ENCODE peak calls at places on chromosomes 13 and 19, in four cellular contexts. X, G, A and P are unnamed samples.

GRCh38 chr19:16726916-16727315 is 7.3 kb downstream of the NWD1 start:
- DNase-seq in X (no peak), G (no peak), A (no peak), P (no peak)

GRCh38 chr19:58554494-58555368 is at the start of gene CHMP2A:
- DNase-seq in X (peak; percentile 99), G (peak; percentile 97), A (peak; percentile 95), P (peak; percentile 98)

GRCh38 chr13:64992314-64992713 is 2237.8 kb downstream of the PCDH9 start:
- DNase-seq in X (no peak), G (no peak), A (peak; percentile 3), P (no peak)

GRCh38 chr19:19578241-19578640 is 40.2 kb downstream of the CILP2 start:
- DNase-seq in X (no peak), G (no peak), A (no peak), P (no peak)

GRCh38 chr19:3324405-3324856 is 42.0 kb upstream of the NFIC start:
- DNase-seq in X (no peak), G (peak; percentile 66), A (no peak), P (peak; percentile 64)

GRCh38 chr13:95982144-95982543 is 71.1 kb downstream of the UGGT2 start:
- DNase-seq in X (no peak), G (no peak), A (no peak), P (no peak)

GRCh38 chr13:49641810-49642291 is 13.5 kb downstream of the ARL11 start:
- DNase-seq in X (peak; percentile 58), G (no peak), A (peak; percentile 88), P (no peak)

GRCh38 chr13:86684402-86684801 is 885.2 kb upstream of the SLITRK6 start:
- DNase-seq in X (no peak), G (no peak), A (no peak), P (no peak)

GRCh38 chr19:38142176-38143035 is 81.6 kb downstream of the DPF1 start:
- DNase-seq in X (peak; percentile 73), G (no peak), A (peak; percentile 28), P (no peak)

GRCh38 chr19:38303517-38304351 is at the start of gene C19orf33:
- DNase-seq in X (peak; percentile 56), G (no peak), A (no peak), P (no peak)

GRCh38 chr19:18274303-18274775 is at the start of gene IQCN:
- DNase-seq in X (no peak), G (peak; percentile 77), A (no peak), P (no peak)

GRCh38 chr19:15702590-15702930 is 25.3 kb upstream of the OR10H2 start:
- DNase-seq in X (peak; percentile 92), G (no peak), A (no peak), P (no peak)

GRCh38 chr19:31350693-31351211 is 1.5 kb upstream of the TSHZ3 start:
- DNase-seq in X (peak; percentile 68), G (no peak), A (peak; percentile 56), P (no peak)

GRCh38 chr13:46160474-46161066 is 21.4 kb downstream of the LCP1 start:
- DNase-seq in X (no peak), G (peak; percentile 54), A (peak; percentile 54), P (no peak)

GRCh38 chr13:66559093-66559492 is 671.0 kb downstream of the PCDH9 start:
- DNase-seq in X (no peak), G (no peak), A (peak; percentile 72), P (no peak)

GRCh38 chr13:83340170-83340569 is 542.1 kb downstream of the SLITRK1 start:
- DNase-seq in X (no peak), G (no peak), A (no peak), P (no peak)

GRCh38 chr19:52722062-52723005 is 12.5 kb downstream of the ZNF611 start:
- DNase-seq in X (no peak), G (no peak), A (peak; percentile 93), P (no peak)

GRCh38 chr13:104641309-104641708 is 1575.1 kb upstream of the SLC10A2 start:
- DNase-seq in X (no peak), G (no peak), A (peak; percentile 7), P (no peak)
- H3K36me3 ChIP-seq in X (no peaks in the 10 kb centered on the region), G (no peaks in the 10 kb centered on the region), A (no peaks in the 10 kb centered on the region), P (no peaks in the 10 kb centered on the region)

GRCh38 chr19:1369214-1369805 is 14.4 kb upstream of the NDUFS7 start:
- DNase-seq in X (no peak), G (no peak), A (no peak), P (no peak)
- H3K36me3 ChIP-seq in X (peaks cover 92% of the 10 kb centered on the region), G (no peaks in the 10 kb centered on the region), A (peaks cover 59% of the 10 kb centered on the region), P (peaks cover 14% of the 10 kb centered on the region)

DNA sequence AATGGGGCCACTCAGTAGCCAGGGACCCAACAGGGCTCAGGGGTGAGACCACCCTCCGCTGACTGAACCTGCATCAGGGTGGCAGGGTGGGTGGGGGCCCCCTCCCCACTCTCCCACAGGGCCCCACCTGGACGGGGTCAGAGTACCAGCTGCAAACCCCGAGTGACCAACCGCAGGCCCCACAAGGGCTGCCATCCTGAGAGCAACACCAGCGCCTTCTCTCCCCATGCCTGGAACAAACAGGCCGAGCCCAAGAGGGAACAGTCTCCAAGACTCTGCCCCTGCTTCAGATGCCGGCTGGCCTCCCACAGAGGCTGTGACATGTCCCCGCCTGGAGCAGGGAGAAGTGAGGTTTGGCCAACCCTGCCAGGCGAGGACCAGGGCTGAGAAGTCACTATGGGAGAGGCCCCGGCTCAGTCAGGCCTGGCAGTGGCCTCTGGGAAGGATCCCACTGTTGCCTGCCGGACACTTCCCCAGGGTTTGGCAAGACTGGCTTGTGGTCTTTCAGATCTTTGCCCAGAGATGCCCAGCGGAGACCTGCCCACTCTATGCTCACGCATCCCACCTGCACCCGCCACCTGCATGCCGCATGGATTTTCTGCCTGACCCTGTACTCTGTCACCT is 27.2 kb downstream of the MPND start:
- DNase-seq in X (no peak), G (no peak), A (no peak), P (no peak)
- H3K36me3 ChIP-seq in X (peaks cover 6% of the 10 kb centered on the region), G (peaks cover 11% of the 10 kb centered on the region), A (peaks cover 19% of the 10 kb centered on the region), P (peaks cover 17% of the 10 kb centered on the region)

GRCh38 chr13:114043421-114044053 is 69.7 kb upstream of the C13orf46 start:
- DNase-seq in X (peak; percentile 90), G (no peak), A (peak; percentile 95), P (no peak)

GRCh38 chr13:114039471-114040141 is 65.7 kb upstream of the C13orf46 start:
- DNase-seq in X (no peak), G (no peak), A (no peak), P (no peak)

GRCh38 chr13:114044486-114044885 is 70.6 kb upstream of the C13orf46 start:
- DNase-seq in X (no peak), G (no peak), A (peak; percentile 40), P (no peak)

GRCh38 chr13:114041493-114041892 is 67.6 kb upstream of the C13orf46 start:
- DNase-seq in X (no peak), G (no peak), A (no peak), P (no peak)

DNA sequence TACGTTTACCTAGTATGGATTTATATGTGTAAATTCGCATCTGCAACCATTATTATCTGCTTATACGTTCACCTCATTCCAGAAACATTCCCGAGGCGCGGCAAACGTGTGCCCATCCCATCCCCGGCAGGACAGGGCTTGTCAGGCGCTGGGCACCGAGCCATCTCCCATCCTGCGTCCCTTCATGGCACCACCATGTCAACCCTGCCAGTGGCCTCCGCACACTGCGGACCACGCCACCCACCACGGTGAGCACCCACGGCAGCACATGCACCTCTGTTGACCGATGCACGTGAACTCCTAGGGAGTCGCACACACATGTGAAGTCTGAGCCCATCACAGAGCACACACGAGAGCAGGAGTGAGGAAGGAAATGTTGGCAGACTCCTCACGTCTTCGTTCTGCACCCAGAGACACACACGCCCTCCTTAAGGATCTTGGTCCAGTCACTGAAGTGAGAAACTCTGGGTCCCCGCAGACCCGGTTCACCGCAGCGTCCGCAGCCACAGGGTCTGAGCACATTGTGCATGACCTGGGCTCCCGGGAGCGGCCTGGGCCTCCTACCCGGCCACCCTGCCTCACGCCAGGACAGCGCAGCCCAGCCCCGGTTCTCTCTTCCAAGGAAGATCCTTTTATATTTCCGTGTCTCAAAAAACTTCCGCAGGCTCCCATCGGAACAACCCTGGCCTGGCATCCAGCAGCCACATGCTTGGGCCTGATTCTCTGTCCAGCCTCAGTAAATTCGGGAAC is 68.4 kb upstream of the C13orf46 start:
- DNase-seq in X (no peak), G (no peak), A (no peak), P (no peak)
- H3K36me3 ChIP-seq in X (no peaks in the 10 kb centered on the region), G (peaks cover 50% of the 10 kb centered on the region), A (peaks cover 32% of the 10 kb centered on the region), P (peaks cover 69% of the 10 kb centered on the region)

DNA sequence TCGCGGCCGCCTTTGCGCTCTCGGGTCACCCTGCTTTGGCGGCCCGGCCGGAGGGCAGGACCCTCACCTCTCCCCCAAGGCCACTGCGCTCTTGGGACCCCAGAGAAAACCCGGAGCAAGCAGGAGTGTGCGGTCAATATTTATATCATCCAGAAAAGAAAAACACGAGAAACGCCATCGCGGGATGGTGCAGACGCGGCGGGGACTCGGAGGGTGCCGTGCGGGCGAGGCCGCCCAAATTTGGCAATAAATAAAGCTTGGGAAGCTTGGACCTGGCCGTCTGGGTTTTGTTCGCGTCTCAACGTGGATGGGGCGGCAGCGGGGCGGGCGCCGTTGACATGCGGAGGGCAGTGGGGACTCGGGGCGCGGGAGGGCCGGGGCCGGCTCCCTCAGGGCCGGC is 9.6 kb downstream of the CBARP start:
- DNase-seq in X (no peak), G (no peak), A (no peak), P (no peak)
- H3K36me3 ChIP-seq in X (peaks cover 43% of the 10 kb centered on the region), G (no peaks in the 10 kb centered on the region), A (peaks cover 51% of the 10 kb centered on the region), P (peaks cover 28% of the 10 kb centered on the region)

DNA sequence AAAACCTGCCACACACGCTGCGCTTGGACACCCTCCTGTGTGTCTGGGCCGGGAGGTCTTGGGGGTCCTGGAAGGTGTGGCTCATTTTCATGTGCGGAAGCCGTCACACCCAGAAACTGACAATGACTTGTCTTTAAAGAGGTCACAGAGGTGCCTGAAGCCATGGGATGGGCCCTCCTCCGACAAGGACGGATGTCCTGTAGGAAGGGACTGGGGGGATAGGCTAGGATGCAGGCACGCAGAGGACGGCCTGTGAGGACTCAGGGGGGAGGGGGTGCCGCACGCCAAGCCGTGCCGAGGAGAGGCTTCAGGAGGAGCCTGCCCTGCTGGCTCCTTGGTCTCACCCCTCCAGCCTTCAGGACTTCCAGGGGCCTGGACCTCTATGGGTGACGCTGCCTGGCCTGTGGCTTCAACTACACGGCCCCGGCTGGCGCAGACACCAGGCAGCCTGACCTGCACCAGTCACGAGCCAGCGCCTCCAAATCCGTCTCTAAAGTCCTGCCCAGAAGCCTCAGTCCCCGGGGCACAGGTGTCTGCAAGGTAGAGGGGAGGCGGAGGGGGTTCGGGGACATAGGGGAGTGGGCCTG is 12.7 kb downstream of the IZUMO4 start:
- DNase-seq in X (no peak), G (no peak), A (no peak), P (no peak)
- H3K36me3 ChIP-seq in X (peaks cover 95% of the 10 kb centered on the region), G (peaks cover 57% of the 10 kb centered on the region), A (peaks cover 87% of the 10 kb centered on the region), P (peaks cover 82% of the 10 kb centered on the region)

GRCh38 chr19:40705950-40706619 is 10.6 kb downstream of the COQ8B start:
- DNase-seq in X (peak; percentile 39), G (no peak), A (no peak), P (no peak)

GRCh38 chr19:40703029-40703755 is 12.7 kb upstream of the NUMBL start:
- DNase-seq in X (no peak), G (no peak), A (no peak), P (no peak)

GRCh38 chr19:40705362-40705651 is 11.4 kb downstream of the COQ8B start:
- DNase-seq in X (peak; percentile 76), G (no peak), A (no peak), P (no peak)

GRCh38 chr19:40702337-40703012 is 12.0 kb upstream of the NUMBL start:
- DNase-seq in X (peak; percentile 71), G (no peak), A (no peak), P (no peak)

GRCh38 chr19:40704491-40705361 is 12.0 kb downstream of the COQ8B start:
- DNase-seq in X (no peak), G (no peak), A (no peak), P (no peak)
- H3K36me3 ChIP-seq in X (peaks cover 78% of the 10 kb centered on the region), G (peaks cover 42% of the 10 kb centered on the region), A (peaks cover 63% of the 10 kb centered on the region), P (peaks cover 34% of the 10 kb centered on the region)